ENCODE peak calls at places on chromosome 14, in four cellular contexts. One of them, this sample, is unnamed. For H3K9me3, the result is how much of the 10 kb centered on the place peaks cover.

GRCh38 chr14:37091651-37092050 is 80.8 kb downstream of the SLC25A21 start:
- DNase-seq in neuronal stem cell: no peak
- DNase-seq in mesenchymal stem cell: peak
- DNase-seq in IMR-90: peak
- DNase-seq in this sample: no peak

GRCh38 chr14:67583711-67584644 is 16.1 kb downstream of the PIGH start:
- DNase-seq in IMR-90: peak
- DNase-seq in neuronal stem cell: peak
- DNase-seq in mesenchymal stem cell: peak
- DNase-seq in this sample: no peak

GRCh38 chr14:32472512-32473472 is 143.7 kb downstream of the AKAP6 start:
- DNase-seq in mesenchymal stem cell: peak
- DNase-seq in IMR-90: peak
- DNase-seq in neuronal stem cell: no peak
- DNase-seq in this sample: no peak

GRCh38 chr14:31449971-31450610 is 7.2 kb downstream of the DTD2 start:
- DNase-seq in IMR-90: peak
- DNase-seq in neuronal stem cell: no peak
- DNase-seq in mesenchymal stem cell: peak
- DNase-seq in this sample: no peak

GRCh38 chr14:95549656-95550585 is 15.1 kb downstream of the GLRX5 start:
- DNase-seq in IMR-90: no peak
- DNase-seq in mesenchymal stem cell: no peak
- DNase-seq in neuronal stem cell: no peak
- DNase-seq in this sample: no peak

GRCh38 chr14:81427348-81428058 is 27.4 kb upstream of the STON2 start:
- DNase-seq in mesenchymal stem cell: no peak
- DNase-seq in IMR-90: no peak
- DNase-seq in neuronal stem cell: no peak
- DNase-seq in this sample: no peak

GRCh38 chr14:95480887-95481226 is 35.6 kb downstream of the SYNE3 start:
- DNase-seq in neuronal stem cell: no peak
- DNase-seq in mesenchymal stem cell: no peak
- DNase-seq in IMR-90: no peak
- DNase-seq in this sample: peak

GRCh38 chr14:93156693-93157369 is 27.9 kb downstream of the MOAP1 start:
- DNase-seq in mesenchymal stem cell: no peak
- DNase-seq in neuronal stem cell: no peak
- DNase-seq in IMR-90: no peak
- DNase-seq in this sample: no peak

GRCh38 chr14:35336171-35337073 is 44.2 kb downstream of the PSMA6 start:
- DNase-seq in neuronal stem cell: no peak
- DNase-seq in IMR-90: peak
- DNase-seq in mesenchymal stem cell: peak
- DNase-seq in this sample: peak

GRCh38 chr14:76956253-76957090 is 72.0 kb downstream of the IRF2BPL start:
- DNase-seq in neuronal stem cell: peak
- DNase-seq in IMR-90: peak
- DNase-seq in mesenchymal stem cell: peak
- DNase-seq in this sample: peak

GRCh38 chr14:58765375-58765774 is 127.6 kb downstream of the DACT1 start:
- DNase-seq in mesenchymal stem cell: peak
- DNase-seq in IMR-90: no peak
- DNase-seq in neuronal stem cell: no peak
- DNase-seq in this sample: no peak

GRCh38 chr14:99412122-99413061 is 68.3 kb downstream of the SETD3 start:
- DNase-seq in neuronal stem cell: no peak
- DNase-seq in mesenchymal stem cell: peak
- DNase-seq in IMR-90: peak
- DNase-seq in this sample: peak

GRCh38 chr14:30443368-30444007 is 115.5 kb upstream of the G2E3 start:
- DNase-seq in mesenchymal stem cell: peak
- DNase-seq in IMR-90: peak
- DNase-seq in neuronal stem cell: peak
- DNase-seq in this sample: no peak

GRCh38 chr14:80792756-80793155 is 148.8 kb downstream of the CEP128 start:
- DNase-seq in mesenchymal stem cell: no peak
- DNase-seq in neuronal stem cell: no peak
- DNase-seq in IMR-90: no peak
- DNase-seq in this sample: no peak

GRCh38 chr14:23435540-23436326 is at the start of gene MYH7:
- DNase-seq in IMR-90: no peak
- DNase-seq in mesenchymal stem cell: no peak
- DNase-seq in neuronal stem cell: no peak
- DNase-seq in this sample: peak

DNA sequence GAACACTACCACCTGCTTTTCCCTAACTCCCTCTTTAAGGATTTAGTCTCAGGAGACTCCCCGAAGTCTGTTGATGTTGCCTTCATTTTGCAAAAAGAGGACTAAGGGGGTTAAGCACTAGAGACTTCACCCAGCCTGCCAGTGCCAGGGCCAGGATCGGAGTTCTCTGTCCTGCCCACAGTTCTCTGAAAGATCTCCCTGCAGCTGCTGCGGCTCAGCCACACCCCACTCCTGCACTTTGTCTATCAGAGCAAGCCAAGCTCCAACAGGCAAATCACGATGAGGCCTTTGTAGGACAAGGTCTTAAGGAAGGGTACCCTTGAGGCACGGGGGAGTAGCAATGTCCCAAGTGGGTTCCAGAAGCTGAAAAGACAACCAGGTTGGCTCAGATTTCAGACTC is 148.8 kb upstream of the EGLN3 start:
- DNase-seq in IMR-90: no peak
- DNase-seq in neuronal stem cell: no peak
- DNase-seq in mesenchymal stem cell: no peak
- DNase-seq in this sample: no peak
- H3K18ac ChIP-seq in IMR-90: no peak
- H3K18ac ChIP-seq in neuronal stem cell: peak
- H3K18ac ChIP-seq in mesenchymal stem cell: no peak
- H3K18ac ChIP-seq in this sample: no peak

GRCh38 chr14:65424531-65424930 is 12.0 kb downstream of the FUT8 start:
- DNase-seq in IMR-90: no peak
- DNase-seq in mesenchymal stem cell: no peak
- DNase-seq in neuronal stem cell: no peak
- DNase-seq in this sample: no peak
- H3K27ac ChIP-seq in IMR-90: no peak
- H3K27ac ChIP-seq in mesenchymal stem cell: no peak
- H3K27ac ChIP-seq in neuronal stem cell: no peak
- H3K27ac ChIP-seq in this sample: no peak

GRCh38 chr14:53273671-53274072 is 120.5 kb upstream of the DDHD1 start:
- DNase-seq in mesenchymal stem cell: no peak
- DNase-seq in IMR-90: peak
- DNase-seq in neuronal stem cell: no peak
- DNase-seq in this sample: no peak
- H3K9me3 ChIP-seq in mesenchymal stem cell: under half
- H3K9me3 ChIP-seq in IMR-90: under half
- H3K9me3 ChIP-seq in neuronal stem cell: under half
- H3K9me3 ChIP-seq in this sample: under half

GRCh38 chr14:74653386-74654138 is 41.5 kb upstream of the LTBP2 start:
- DNase-seq in mesenchymal stem cell: no peak
- DNase-seq in IMR-90: no peak
- DNase-seq in neuronal stem cell: no peak
- DNase-seq in this sample: no peak
- H3K18ac ChIP-seq in mesenchymal stem cell: no peak
- H3K18ac ChIP-seq in IMR-90: peak
- H3K18ac ChIP-seq in neuronal stem cell: peak
- H3K18ac ChIP-seq in this sample: no peak

GRCh38 chr14:68673464-68673863 is 119.4 kb downstream of the ZFP36L1 start:
- DNase-seq in mesenchymal stem cell: no peak
- DNase-seq in IMR-90: no peak
- DNase-seq in neuronal stem cell: no peak
- DNase-seq in this sample: no peak
- H3K27ac ChIP-seq in mesenchymal stem cell: no peak
- H3K27ac ChIP-seq in IMR-90: no peak
- H3K27ac ChIP-seq in neuronal stem cell: no peak
- H3K27ac ChIP-seq in this sample: no peak

GRCh38 chr14:28681681-28682080 is 84.9 kb upstream of the FOXG1 start:
- DNase-seq in neuronal stem cell: no peak
- DNase-seq in IMR-90: no peak
- DNase-seq in mesenchymal stem cell: no peak
- DNase-seq in this sample: peak

GRCh38 chr14:28673056-28673455 is 93.5 kb upstream of the FOXG1 start:
- DNase-seq in mesenchymal stem cell: no peak
- DNase-seq in neuronal stem cell: no peak
- DNase-seq in IMR-90: no peak
- DNase-seq in this sample: no peak

GRCh38 chr14:28677381-28677780 is 89.2 kb upstream of the FOXG1 start:
- DNase-seq in neuronal stem cell: no peak
- DNase-seq in mesenchymal stem cell: no peak
- DNase-seq in IMR-90: no peak
- DNase-seq in this sample: no peak

GRCh38 chr14:28676481-28676880 is 90.1 kb upstream of the FOXG1 start:
- DNase-seq in mesenchymal stem cell: no peak
- DNase-seq in IMR-90: peak
- DNase-seq in neuronal stem cell: no peak
- DNase-seq in this sample: no peak

DNA sequence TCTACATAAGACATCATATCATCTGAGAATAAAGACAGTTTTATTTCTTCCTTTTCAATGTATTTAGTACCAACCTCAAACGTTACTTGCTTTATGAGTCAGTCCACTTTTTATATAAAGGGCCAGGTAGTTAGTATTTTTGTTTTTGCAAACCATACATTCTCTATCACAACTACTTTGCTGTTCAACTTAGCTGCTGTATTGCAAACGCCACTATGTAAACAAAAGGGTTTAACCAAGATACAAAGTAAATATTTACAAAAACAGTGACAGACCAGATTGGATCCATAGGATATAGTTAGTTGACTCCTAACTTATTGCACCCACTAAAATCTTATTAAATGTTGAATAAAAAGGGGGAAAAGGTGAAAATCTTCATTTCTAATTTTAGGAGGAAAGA is 87.7 kb upstream of the FOXG1 start:
- DNase-seq in neuronal stem cell: no peak
- DNase-seq in mesenchymal stem cell: no peak
- DNase-seq in IMR-90: no peak
- DNase-seq in this sample: no peak
- H3K9me3 ChIP-seq in neuronal stem cell: under half
- H3K9me3 ChIP-seq in mesenchymal stem cell: under half
- H3K9me3 ChIP-seq in IMR-90: under half
- H3K9me3 ChIP-seq in this sample: under half

GRCh38 chr14:54794796-54795195 is 107.8 kb downstream of the GCH1 start:
- DNase-seq in mesenchymal stem cell: no peak
- DNase-seq in neuronal stem cell: no peak
- DNase-seq in IMR-90: no peak
- DNase-seq in this sample: peak

GRCh38 chr14:54791001-54791400 is 111.6 kb downstream of the GCH1 start:
- DNase-seq in IMR-90: no peak
- DNase-seq in neuronal stem cell: no peak
- DNase-seq in mesenchymal stem cell: no peak
- DNase-seq in this sample: no peak

GRCh38 chr14:54790092-54790491 is 112.5 kb downstream of the GCH1 start:
- DNase-seq in neuronal stem cell: no peak
- DNase-seq in mesenchymal stem cell: no peak
- DNase-seq in IMR-90: no peak
- DNase-seq in this sample: no peak

GRCh38 chr14:54794148-54794547 is 108.5 kb downstream of the GCH1 start:
- DNase-seq in neuronal stem cell: no peak
- DNase-seq in mesenchymal stem cell: no peak
- DNase-seq in IMR-90: no peak
- DNase-seq in this sample: no peak

DNA sequence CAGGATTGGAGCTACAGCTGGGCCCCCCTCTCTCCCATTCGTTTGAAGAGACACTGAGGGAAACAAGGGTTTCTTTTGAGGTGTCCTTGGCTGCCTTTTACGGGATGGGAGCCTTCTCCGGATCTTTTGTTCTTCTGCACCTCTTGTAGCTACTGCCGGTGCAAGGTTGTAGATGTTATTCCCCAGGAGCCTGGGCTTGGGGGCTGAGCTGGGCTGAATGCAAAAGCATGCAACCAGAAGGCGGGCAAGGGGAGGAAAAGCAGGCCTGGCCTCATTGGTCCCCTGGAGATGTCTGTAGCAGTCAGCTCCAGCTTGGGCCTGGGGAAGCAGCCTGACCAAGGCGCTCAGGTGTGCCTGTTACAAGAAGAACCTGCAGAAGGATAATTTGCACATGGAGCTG is 110.3 kb downstream of the GCH1 start:
- DNase-seq in IMR-90: no peak
- DNase-seq in neuronal stem cell: no peak
- DNase-seq in mesenchymal stem cell: no peak
- DNase-seq in this sample: peak
- H3K18ac ChIP-seq in IMR-90: no peak
- H3K18ac ChIP-seq in neuronal stem cell: peak
- H3K18ac ChIP-seq in mesenchymal stem cell: no peak
- H3K18ac ChIP-seq in this sample: no peak

GRCh38 chr14:50000215-50001145 is 107.6 kb downstream of the ARF6 start:
- DNase-seq in mesenchymal stem cell: peak
- DNase-seq in neuronal stem cell: no peak
- DNase-seq in IMR-90: peak
- DNase-seq in this sample: peak

GRCh38 chr14:50002926-50003212 is 110.0 kb downstream of the ARF6 start:
- DNase-seq in IMR-90: no peak
- DNase-seq in neuronal stem cell: no peak
- DNase-seq in mesenchymal stem cell: peak
- DNase-seq in this sample: no peak

GRCh38 chr14:50003213-50004021 is 110.5 kb downstream of the ARF6 start:
- DNase-seq in mesenchymal stem cell: peak
- DNase-seq in IMR-90: peak
- DNase-seq in neuronal stem cell: peak
- DNase-seq in this sample: peak

GRCh38 chr14:50001146-50001998 is 108.5 kb downstream of the ARF6 start:
- DNase-seq in neuronal stem cell: no peak
- DNase-seq in mesenchymal stem cell: peak
- DNase-seq in IMR-90: peak
- DNase-seq in this sample: peak

GRCh38 chr14:50001999-50002925 is 109.4 kb downstream of the ARF6 start:
- DNase-seq in IMR-90: no peak
- DNase-seq in mesenchymal stem cell: no peak
- DNase-seq in neuronal stem cell: no peak
- DNase-seq in this sample: no peak
- H3K27ac ChIP-seq in IMR-90: peak
- H3K27ac ChIP-seq in mesenchymal stem cell: peak
- H3K27ac ChIP-seq in neuronal stem cell: no peak
- H3K27ac ChIP-seq in this sample: no peak

DNA sequence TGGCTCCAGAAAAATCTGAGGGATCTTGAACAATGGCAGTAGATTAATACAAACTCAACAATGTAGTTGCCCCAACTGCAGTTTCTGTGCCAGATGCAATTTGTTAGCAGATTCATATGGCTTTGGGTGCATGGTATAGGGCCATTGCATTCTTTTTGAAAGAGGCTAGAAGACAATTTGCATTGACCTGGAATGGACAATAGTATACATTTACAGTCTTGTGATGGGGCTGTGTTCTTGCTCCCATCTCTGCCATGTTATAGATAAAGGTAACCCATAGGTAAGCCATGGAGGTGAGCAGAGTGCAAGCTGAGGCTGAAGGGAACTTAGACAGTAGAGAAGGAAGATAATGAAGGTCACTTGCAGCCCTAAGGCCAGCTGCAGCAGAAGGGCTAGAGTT is 50.1 kb upstream of the DIO3 start:
- DNase-seq in mesenchymal stem cell: no peak
- DNase-seq in neuronal stem cell: no peak
- DNase-seq in IMR-90: no peak
- DNase-seq in this sample: no peak
- H3K9me3 ChIP-seq in mesenchymal stem cell: under half
- H3K9me3 ChIP-seq in neuronal stem cell: under half
- H3K9me3 ChIP-seq in IMR-90: under half
- H3K9me3 ChIP-seq in this sample: under half